ENCODE peak calls at places on chromosomes 11 and 22, in eight cellular contexts. One of them, this sample, is unnamed.
A peak's percentile ranks its signal among the peaks of the same experiment; 100 is the strongest.

GRCh38 chr22:49415219-49415951 is 412.3 kb downstream of the BRD1 start:
- DNase-seq in right atrium auricular region: no peak
- DNase-seq in esophagus squamous epithelium: no peak
- DNase-seq in GM12865: no peak
- DNase-seq in fibroblast of mammary gland: no peak
- DNase-seq in choroid plexus epithelial cell: no peak
- DNase-seq in pancreas: no peak
- DNase-seq in brain microvascular endothelial cell: no peak
- DNase-seq in this sample: no peak

GRCh38 chr11:120540744-120541143 is 29.2 kb downstream of the GRIK4 start:
- DNase-seq in GM12865: no peak
- DNase-seq in fibroblast of mammary gland: no peak
- DNase-seq in choroid plexus epithelial cell: peak; percentile 39
- DNase-seq in esophagus squamous epithelium: no peak
- DNase-seq in brain microvascular endothelial cell: no peak
- DNase-seq in right atrium auricular region: no peak
- DNase-seq in pancreas: no peak
- DNase-seq in this sample: no peak

GRCh38 chr11:35418282-35418846 is 994 bp downstream of the SLC1A2 start:
- DNase-seq in GM12865: no peak
- DNase-seq in fibroblast of mammary gland: no peak
- DNase-seq in brain microvascular endothelial cell: no peak
- DNase-seq in esophagus squamous epithelium: no peak
- DNase-seq in right atrium auricular region: no peak
- DNase-seq in pancreas: peak; percentile 71
- DNase-seq in choroid plexus epithelial cell: no peak
- DNase-seq in this sample: no peak

GRCh38 chr11:110601941-110602340 is 110.3 kb downstream of the ARHGAP20 start:
- DNase-seq in brain microvascular endothelial cell: no peak
- DNase-seq in right atrium auricular region: no peak
- DNase-seq in esophagus squamous epithelium: no peak
- DNase-seq in pancreas: no peak
- DNase-seq in fibroblast of mammary gland: no peak
- DNase-seq in choroid plexus epithelial cell: no peak
- DNase-seq in GM12865: no peak
- DNase-seq in this sample: no peak

GRCh38 chr22:37892566-37893338 is 13.3 kb upstream of the MICALL1 start:
- DNase-seq in GM12865: no peak
- DNase-seq in brain microvascular endothelial cell: no peak
- DNase-seq in fibroblast of mammary gland: no peak
- DNase-seq in pancreas: peak; percentile 82
- DNase-seq in choroid plexus epithelial cell: no peak
- DNase-seq in right atrium auricular region: no peak
- DNase-seq in esophagus squamous epithelium: no peak
- DNase-seq in this sample: no peak

GRCh38 chr22:30890689-30891442 is 77.7 kb downstream of the MORC2 start:
- DNase-seq in choroid plexus epithelial cell: peak; percentile 52
- DNase-seq in esophagus squamous epithelium: no peak
- DNase-seq in GM12865: peak; percentile 49
- DNase-seq in fibroblast of mammary gland: peak; percentile 28
- DNase-seq in right atrium auricular region: no peak
- DNase-seq in pancreas: peak; percentile 85
- DNase-seq in brain microvascular endothelial cell: peak; percentile 23
- DNase-seq in this sample: peak; percentile 21

GRCh38 chr11:92224394-92225205 is at the start of gene FAT3:
- DNase-seq in GM12865: no peak
- DNase-seq in pancreas: peak; percentile 68
- DNase-seq in choroid plexus epithelial cell: peak; percentile 43
- DNase-seq in fibroblast of mammary gland: peak; percentile 12
- DNase-seq in esophagus squamous epithelium: no peak
- DNase-seq in right atrium auricular region: no peak
- DNase-seq in brain microvascular endothelial cell: peak; percentile 40
- DNase-seq in this sample: peak; percentile 33

GRCh38 chr22:25658641-25659040 is 83.3 kb upstream of the MYO18B start:
- DNase-seq in right atrium auricular region: no peak
- DNase-seq in brain microvascular endothelial cell: no peak
- DNase-seq in pancreas: no peak
- DNase-seq in esophagus squamous epithelium: no peak
- DNase-seq in choroid plexus epithelial cell: no peak
- DNase-seq in GM12865: no peak
- DNase-seq in fibroblast of mammary gland: peak; percentile 34
- DNase-seq in this sample: no peak

GRCh38 chr11:130168105-130168504 is 8.5 kb downstream of the ST14 start:
- DNase-seq in esophagus squamous epithelium: no peak
- DNase-seq in GM12865: no peak
- DNase-seq in choroid plexus epithelial cell: peak; percentile 65
- DNase-seq in brain microvascular endothelial cell: peak; percentile 27
- DNase-seq in pancreas: no peak
- DNase-seq in right atrium auricular region: no peak
- DNase-seq in fibroblast of mammary gland: peak; percentile 94
- DNase-seq in this sample: peak; percentile 46

GRCh38 chr11:120818097-120818496 is 205.8 kb upstream of the TBCEL start:
- DNase-seq in right atrium auricular region: no peak
- DNase-seq in pancreas: no peak
- DNase-seq in fibroblast of mammary gland: no peak
- DNase-seq in esophagus squamous epithelium: no peak
- DNase-seq in GM12865: no peak
- DNase-seq in choroid plexus epithelial cell: no peak
- DNase-seq in brain microvascular endothelial cell: no peak
- DNase-seq in this sample: no peak

GRCh38 chr11:21710791-21711190 is 482.1 kb upstream of the ANO5 start:
- DNase-seq in fibroblast of mammary gland: no peak
- DNase-seq in brain microvascular endothelial cell: no peak
- DNase-seq in esophagus squamous epithelium: no peak
- DNase-seq in right atrium auricular region: no peak
- DNase-seq in choroid plexus epithelial cell: no peak
- DNase-seq in GM12865: no peak
- DNase-seq in pancreas: no peak
- DNase-seq in this sample: no peak

GRCh38 chr11:117273550-117274289 is 17.4 kb upstream of the BACE1-AS start:
- DNase-seq in pancreas: no peak
- DNase-seq in fibroblast of mammary gland: peak; percentile 91
- DNase-seq in esophagus squamous epithelium: no peak
- DNase-seq in GM12865: no peak
- DNase-seq in brain microvascular endothelial cell: peak; percentile 84
- DNase-seq in choroid plexus epithelial cell: peak; percentile 92
- DNase-seq in right atrium auricular region: no peak
- DNase-seq in this sample: peak; percentile 66

GRCh38 chr11:60498399-60498798 is 5.8 kb downstream of the MS4A12 start:
- DNase-seq in pancreas: no peak
- DNase-seq in GM12865: no peak
- DNase-seq in fibroblast of mammary gland: no peak
- DNase-seq in esophagus squamous epithelium: no peak
- DNase-seq in right atrium auricular region: no peak
- DNase-seq in brain microvascular endothelial cell: no peak
- DNase-seq in choroid plexus epithelial cell: no peak
- DNase-seq in this sample: no peak

GRCh38 chr22:22883090-22883727 is 4.4 kb upstream of the IGLL5 start:
- DNase-seq in choroid plexus epithelial cell: no peak
- DNase-seq in pancreas: no peak
- DNase-seq in GM12865: no peak
- DNase-seq in right atrium auricular region: no peak
- DNase-seq in brain microvascular endothelial cell: no peak
- DNase-seq in fibroblast of mammary gland: no peak
- DNase-seq in esophagus squamous epithelium: no peak
- DNase-seq in this sample: no peak

GRCh38 chr22:22882033-22882717 is 5.4 kb upstream of the IGLL5 start:
- DNase-seq in fibroblast of mammary gland: no peak
- DNase-seq in brain microvascular endothelial cell: no peak
- DNase-seq in right atrium auricular region: peak; percentile 16
- DNase-seq in esophagus squamous epithelium: no peak
- DNase-seq in choroid plexus epithelial cell: peak; percentile 5
- DNase-seq in GM12865: peak; percentile 75
- DNase-seq in pancreas: no peak
- DNase-seq in this sample: no peak

GRCh38 chr22:22884888-22885840 is 2.5 kb upstream of the IGLL5 start:
- DNase-seq in fibroblast of mammary gland: no peak
- DNase-seq in pancreas: no peak
- DNase-seq in right atrium auricular region: peak; percentile 50
- DNase-seq in choroid plexus epithelial cell: no peak
- DNase-seq in esophagus squamous epithelium: no peak
- DNase-seq in GM12865: peak; percentile 93
- DNase-seq in brain microvascular endothelial cell: no peak
- DNase-seq in this sample: no peak

GRCh38 chr22:22886546-22886945 is 1.1 kb upstream of the IGLL5 start:
- DNase-seq in esophagus squamous epithelium: no peak
- DNase-seq in fibroblast of mammary gland: no peak
- DNase-seq in GM12865: no peak
- DNase-seq in pancreas: no peak
- DNase-seq in right atrium auricular region: no peak
- DNase-seq in brain microvascular endothelial cell: no peak
- DNase-seq in choroid plexus epithelial cell: no peak
- DNase-seq in this sample: no peak

GRCh38 chr22:22884010-22884887 is 3.4 kb upstream of the IGLL5 start:
- DNase-seq in right atrium auricular region: peak; percentile 58
- DNase-seq in fibroblast of mammary gland: peak; percentile 70
- DNase-seq in choroid plexus epithelial cell: peak; percentile 82
- DNase-seq in brain microvascular endothelial cell: peak; percentile 48
- DNase-seq in GM12865: peak; percentile 89
- DNase-seq in pancreas: no peak
- DNase-seq in esophagus squamous epithelium: no peak
- DNase-seq in this sample: peak; percentile 56
- TF ChIP-seq CTCF in right atrium auricular region: no peak
- TF ChIP-seq CTCF in fibroblast of mammary gland: peak; percentile 82
- TF ChIP-seq CTCF in choroid plexus epithelial cell: peak; percentile 93
- TF ChIP-seq CTCF in brain microvascular endothelial cell: peak; percentile 65
- TF ChIP-seq CTCF in GM12865: peak; percentile 67
- TF ChIP-seq CTCF in pancreas: peak; percentile 48
- TF ChIP-seq CTCF in esophagus squamous epithelium: peak; percentile 71
- TF ChIP-seq CTCF in this sample: peak; percentile 80

DNA sequence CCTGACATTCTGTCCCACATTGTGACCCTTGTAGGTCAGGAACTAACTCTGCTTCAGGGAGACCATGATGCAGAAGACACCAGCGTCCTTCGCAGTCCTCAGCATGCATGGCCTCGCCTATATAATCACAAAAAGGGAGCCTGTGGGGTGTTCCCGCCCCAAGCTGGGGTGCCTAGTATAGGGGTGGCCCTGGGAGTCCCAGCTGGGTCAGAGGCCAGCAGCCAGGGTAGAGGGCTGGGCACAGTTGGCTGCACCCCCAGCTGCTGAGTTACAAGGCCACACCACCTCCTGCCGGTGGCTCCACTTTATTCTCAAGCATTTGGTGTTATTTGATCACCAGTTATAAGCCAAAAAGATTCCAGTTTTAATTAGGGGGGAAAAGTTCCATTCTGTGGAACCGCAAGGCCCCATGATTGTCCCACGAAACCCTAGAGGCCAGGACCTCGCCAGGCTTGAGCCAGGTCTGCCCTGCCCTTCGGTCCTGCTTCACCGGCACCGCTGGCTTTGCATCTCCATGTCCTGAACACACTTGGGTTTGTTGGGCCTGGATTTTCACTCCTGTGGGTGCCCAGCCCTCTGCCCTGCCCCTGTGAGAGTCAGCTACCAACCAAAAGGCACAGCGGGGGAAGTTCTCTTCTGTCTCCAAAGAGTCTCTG is 15.0 kb upstream of the GNB1L start:
- DNase-seq in choroid plexus epithelial cell: no peak
- DNase-seq in right atrium auricular region: no peak
- DNase-seq in brain microvascular endothelial cell: no peak
- DNase-seq in GM12865: no peak
- DNase-seq in esophagus squamous epithelium: no peak
- DNase-seq in fibroblast of mammary gland: no peak
- DNase-seq in pancreas: peak; percentile 31
- DNase-seq in this sample: no peak
- TF ChIP-seq CTCF in choroid plexus epithelial cell: no peak
- TF ChIP-seq CTCF in right atrium auricular region: no peak
- TF ChIP-seq CTCF in brain microvascular endothelial cell: peak; percentile 13
- TF ChIP-seq CTCF in GM12865: no peak
- TF ChIP-seq CTCF in esophagus squamous epithelium: no peak
- TF ChIP-seq CTCF in fibroblast of mammary gland: no peak
- TF ChIP-seq CTCF in pancreas: no peak
- TF ChIP-seq CTCF in this sample: no peak

GRCh38 chr11:131675489-131675888 is 305.1 kb downstream of the NTM start:
- DNase-seq in fibroblast of mammary gland: peak; percentile 72
- DNase-seq in choroid plexus epithelial cell: peak; percentile 13
- DNase-seq in brain microvascular endothelial cell: peak; percentile 47
- DNase-seq in right atrium auricular region: no peak
- DNase-seq in esophagus squamous epithelium: no peak
- DNase-seq in GM12865: no peak
- DNase-seq in pancreas: no peak
- DNase-seq in this sample: no peak
- TF ChIP-seq CTCF in fibroblast of mammary gland: no peak
- TF ChIP-seq CTCF in choroid plexus epithelial cell: no peak
- TF ChIP-seq CTCF in brain microvascular endothelial cell: no peak
- TF ChIP-seq CTCF in right atrium auricular region: no peak
- TF ChIP-seq CTCF in esophagus squamous epithelium: no peak
- TF ChIP-seq CTCF in GM12865: no peak
- TF ChIP-seq CTCF in pancreas: no peak
- TF ChIP-seq CTCF in this sample: no peak

DNA sequence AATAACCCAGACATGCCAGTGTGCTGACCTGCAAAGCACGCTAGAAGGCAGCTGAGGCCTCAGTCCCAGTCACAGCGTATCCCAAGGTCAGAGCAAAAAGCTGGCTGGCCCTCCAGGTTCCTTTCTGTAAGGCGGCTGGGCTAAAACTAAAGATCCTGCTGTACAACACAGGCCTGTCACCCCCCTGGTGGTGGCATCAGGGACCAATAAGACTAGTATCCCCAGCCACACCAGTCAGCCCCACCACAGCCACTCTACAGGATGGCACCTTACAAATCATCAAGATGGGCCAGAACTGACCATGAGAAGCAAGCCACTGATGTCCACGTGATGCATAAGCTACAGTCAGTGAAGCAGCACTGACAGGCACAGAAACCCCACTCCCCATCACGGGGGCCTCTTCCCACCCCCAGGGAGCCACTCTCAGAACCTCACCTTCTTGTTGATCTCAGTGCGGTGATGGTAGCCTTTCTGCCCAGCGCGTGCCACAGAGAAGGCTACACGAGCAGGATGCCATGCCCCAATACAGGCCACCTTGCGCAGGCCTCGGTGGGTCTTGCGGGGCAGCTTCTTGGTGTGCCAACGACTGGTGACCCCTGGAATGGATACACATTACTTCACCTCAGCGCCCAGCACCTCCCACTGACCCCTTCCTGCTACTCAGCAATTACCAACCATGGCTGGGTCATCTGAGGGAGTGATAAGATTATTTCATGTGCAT is 5.0 kb downstream of the RPL3 start:
- DNase-seq in esophagus squamous epithelium: no peak
- DNase-seq in choroid plexus epithelial cell: no peak
- DNase-seq in fibroblast of mammary gland: no peak
- DNase-seq in right atrium auricular region: no peak
- DNase-seq in brain microvascular endothelial cell: no peak
- DNase-seq in pancreas: peak; percentile 54
- DNase-seq in GM12865: peak; percentile 40
- DNase-seq in this sample: peak; percentile 25
- TF ChIP-seq CTCF in esophagus squamous epithelium: no peak
- TF ChIP-seq CTCF in choroid plexus epithelial cell: peak; percentile 31
- TF ChIP-seq CTCF in fibroblast of mammary gland: no peak
- TF ChIP-seq CTCF in right atrium auricular region: no peak
- TF ChIP-seq CTCF in brain microvascular endothelial cell: peak; percentile 31
- TF ChIP-seq CTCF in pancreas: no peak
- TF ChIP-seq CTCF in GM12865: no peak
- TF ChIP-seq CTCF in this sample: peak; percentile 66

This sample was measured in HFFc6.